ENCODE peak calls at places on chromosomes 16 and 17, in eight cellular contexts. P is pancreas, X is nephron progenitor cell, U is fibroblast of the aortic adventitia, T is colonic mucosa, S is adrenal gland, G is fibroblast of mammary gland, M is mesothelial cell of epicardium. C is an unnamed sample.

GRCh38 chr16:72109300-72109699 is 15.7 kb downstream of the DHX38 start:
- DNase-seq in M (no peak), T (no peak), G (no peak), U (no peak), S (no peak), X (no peak), P (no peak), C (peak)

GRCh38 chr16:67562918-67563707 is 787 bp downstream of the CTCF start:
- DNase-seq in P (peak), M (peak), T (peak), U (peak), S (peak), G (no peak), X (peak), C (no peak)

GRCh38 chr16:2157480-2158261 is 2.1 kb downstream of the TRAF7 start:
- DNase-seq in U (no peak), S (no peak), G (peak), X (no peak), P (no peak), M (no peak), T (peak), C (no peak)

GRCh38 chr16:25035494-25036405 is 20.6 kb upstream of the ARHGAP17 start:
- DNase-seq in S (no peak), P (no peak), U (peak), X (no peak), M (no peak), T (no peak), G (no peak), C (no peak)

GRCh38 chr17:3544365-3544764 is 13.2 kb downstream of the TRPV3 start:
- DNase-seq in X (no peak), T (no peak), P (no peak), M (no peak), G (no peak), S (no peak), U (no peak), C (no peak)

GRCh38 chr16:14193316-14193871 is 122.3 kb downstream of the MRTFB start:
- DNase-seq in G (no peak), S (no peak), U (no peak), X (no peak), M (no peak), P (no peak), T (no peak), C (no peak)

GRCh38 chr17:82287849-82288601 is 14.5 kb upstream of the CSNK1D start:
- DNase-seq in M (no peak), S (peak), T (peak), X (no peak), U (peak), P (peak), G (peak), C (no peak)

GRCh38 chr17:38579934-38580333 is 25.8 kb downstream of the SRCIN1 start:
- DNase-seq in U (peak), T (no peak), G (peak), M (no peak), X (peak), S (peak), P (no peak), C (no peak)

GRCh38 chr16:20956319-20956718 is 55.7 kb downstream of the LYRM1 start:
- DNase-seq in S (no peak), X (no peak), U (peak), M (no peak), T (no peak), P (no peak), G (peak), C (no peak)

GRCh38 chr16:11725457-11725856 is 17.2 kb downstream of the TXNDC11 start:
- DNase-seq in U (no peak), P (no peak), M (no peak), G (no peak), X (no peak), S (no peak), T (no peak), C (no peak)

GRCh38 chr17:3917391-3917931 is 1.2 kb upstream of the P2RX1 start:
- DNase-seq in S (peak), G (no peak), P (peak), T (peak), U (peak), M (peak), X (no peak), C (no peak)

GRCh38 chr17:77349976-77350830 is 209.4 kb downstream of the SEC14L1 start:
- DNase-seq in X (no peak), G (peak), M (no peak), U (peak), S (peak), P (no peak), T (peak), C (peak)

GRCh38 chr17:66747561-66748275 is 87.2 kb upstream of the CACNG5 start:
- DNase-seq in T (no peak), G (peak), M (no peak), U (peak), P (no peak), X (no peak), S (peak), C (no peak)

GRCh38 chr16:89598199-89598598 is 15.2 kb upstream of the DPEP1 start:
- DNase-seq in S (no peak), G (peak), P (no peak), X (no peak), M (no peak), T (no peak), U (peak), C (no peak)

GRCh38 chr17:4043862-4044261 is 79.6 kb upstream of the ATP2A3 start:
- DNase-seq in S (peak), M (no peak), G (no peak), T (no peak), X (no peak), U (no peak), P (no peak), C (no peak)

GRCh38 chr16:83533193-83533592 is 274.6 kb upstream of the HSBP1 start:
- DNase-seq in M (no peak), U (no peak), G (peak), X (no peak), T (no peak), P (no peak), S (no peak), C (no peak)

GRCh38 chr17:40310882-40311391 is 2.0 kb downstream of the RARA start:
- DNase-seq in M (no peak), U (no peak), G (no peak), S (no peak), T (no peak), P (peak), X (no peak), C (no peak)

GRCh38 chr16:75559564-75560372 is 3.7 kb upstream of the TMEM231 start:
- DNase-seq in P (no peak), X (peak), T (no peak), U (peak), G (peak), M (no peak), S (no peak), C (no peak)

GRCh38 chr16:57446530-57447141 is 549 bp downstream of the CIAPIN1 start:
- DNase-seq in G (peak), M (no peak), S (peak), T (peak), X (no peak), P (no peak), U (peak), C (peak)

GRCh38 chr17:71985111-71986039 is 135.4 kb upstream of the SOX9 start:
- DNase-seq in U (no peak), P (no peak), S (no peak), M (no peak), T (no peak), X (no peak), G (no peak), C (no peak)

GRCh38 chr16:72442381-72443158 is 270.6 kb upstream of the PMFBP1 start:
- DNase-seq in G (peak), U (no peak), P (no peak), X (no peak), T (no peak), M (no peak), S (no peak), C (no peak)

GRCh38 chr16:85276741-85277140 is 164.5 kb upstream of the CIBAR2 start:
- DNase-seq in P (no peak), M (no peak), X (no peak), U (no peak), T (no peak), S (no peak), G (no peak), C (no peak)

GRCh38 chr16:85279874-85280545 is 167.7 kb upstream of the CIBAR2 start:
- DNase-seq in P (no peak), X (no peak), M (no peak), U (no peak), T (no peak), G (no peak), S (peak), C (no peak)

GRCh38 chr16:85281181-85281580 is 168.9 kb upstream of the CIBAR2 start:
- DNase-seq in X (no peak), P (no peak), U (no peak), G (no peak), S (no peak), T (no peak), M (no peak), C (no peak)

GRCh38 chr16:85278851-85279250 is 166.6 kb upstream of the CIBAR2 start:
- DNase-seq in S (peak), P (no peak), G (no peak), U (no peak), M (no peak), T (no peak), X (no peak), C (no peak)

DNA sequence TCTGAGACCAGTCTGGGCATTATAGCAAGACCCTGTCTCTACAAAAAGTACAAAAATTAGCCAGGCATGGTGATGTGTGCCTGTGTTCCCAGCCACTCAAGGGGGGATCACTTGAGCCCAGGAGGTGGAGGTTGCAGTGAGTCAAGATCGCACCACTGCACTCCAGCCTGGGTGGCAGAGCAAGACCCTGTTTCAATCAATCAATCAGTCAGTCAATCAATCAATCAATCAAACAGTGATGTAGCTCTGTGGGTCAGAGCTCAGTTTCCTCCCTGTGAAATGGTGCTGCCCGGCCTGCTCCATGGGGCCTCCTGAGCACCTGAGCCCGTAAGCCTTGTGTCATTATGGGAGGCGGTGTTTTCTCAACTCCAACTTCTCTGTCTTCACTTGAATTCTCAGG is 167.1 kb upstream of the CIBAR2 start:
- DNase-seq in X (no peak), G (no peak), S (no peak), P (no peak), M (no peak), T (no peak), U (no peak), C (no peak)
- TF ChIP-seq CTCF in X (no peak), G (no peak), S (no peak), P (no peak), M (no peak), T (no peak), U (no peak), C (no peak)

GRCh38 chr17:57954421-57955182 is 610 bp downstream of the CUEDC1 start:
- DNase-seq in S (peak), P (peak), M (no peak), X (peak), G (peak), T (peak), U (peak), C (no peak)

GRCh38 chr17:57953703-57954420 is 1.4 kb downstream of the CUEDC1 start:
- DNase-seq in P (no peak), G (no peak), S (no peak), X (no peak), M (no peak), U (no peak), T (no peak), C (no peak)

GRCh38 chr17:57956311-57957119 is 1.3 kb upstream of the CUEDC1 start:
- DNase-seq in P (no peak), X (no peak), S (no peak), U (no peak), G (no peak), M (no peak), T (peak), C (no peak)

GRCh38 chr17:57957120-57957850 is 2.1 kb upstream of the CUEDC1 start:
- DNase-seq in X (no peak), P (no peak), U (no peak), G (no peak), S (no peak), T (peak), M (no peak), C (no peak)

GRCh38 chr17:57955183-57955952 is at the start of gene CUEDC1:
- DNase-seq in P (peak), G (peak), X (peak), M (peak), S (peak), T (peak), U (peak), C (peak)
- TF ChIP-seq CTCF in P (no peak), G (peak), X (no peak), M (no peak), S (peak), T (no peak), U (peak), C (peak)

GRCh38 chr17:79391808-79392233 is 219.0 kb downstream of the RBFOX3 start:
- DNase-seq in S (peak), M (peak), T (peak), X (peak), U (peak), P (peak), G (peak), C (peak)
- TF ChIP-seq CTCF in S (peak), M (peak), T (peak), X (peak), U (peak), P (peak), G (peak), C (peak)

GRCh38 chr17:13074026-13074425 is 56.2 kb upstream of the ELAC2 start:
- DNase-seq in T (no peak), G (peak), M (no peak), S (no peak), U (peak), P (no peak), X (no peak), C (no peak)
- TF ChIP-seq CTCF in T (no peak), G (no peak), M (no peak), S (no peak), U (no peak), P (no peak), X (no peak), C (no peak)

DNA sequence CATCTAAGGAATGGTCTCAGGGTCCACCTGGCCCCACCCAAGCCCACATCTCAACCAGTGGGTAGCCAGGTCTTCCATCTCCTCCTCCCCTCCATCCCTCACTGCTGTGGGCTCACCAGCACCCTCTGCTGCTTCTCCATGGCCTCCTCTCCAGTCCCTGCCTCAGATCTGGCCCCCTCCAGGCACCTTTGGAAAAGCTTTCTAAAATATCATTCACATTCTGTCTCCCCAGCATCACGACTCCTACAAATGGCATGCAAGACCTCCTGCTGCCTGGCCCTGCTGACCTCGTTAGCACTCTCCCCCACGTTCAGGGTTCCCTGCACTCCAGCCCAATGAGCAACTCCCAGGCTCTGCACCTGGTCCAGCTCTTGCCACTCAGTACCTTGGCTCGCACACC is 13.7 kb downstream of the GLP2R start:
- DNase-seq in X (no peak), U (no peak), P (no peak), S (no peak), T (no peak), M (no peak), G (peak), C (no peak)
- TF ChIP-seq CTCF in X (no peak), U (no peak), P (no peak), S (no peak), T (no peak), M (no peak), G (peak), C (no peak)

GRCh38 chr16:8964462-8964861 is 756 bp upstream of the USP7 start:
- DNase-seq in M (no peak), P (no peak), U (no peak), T (no peak), X (no peak), S (no peak), G (no peak), C (no peak)

GRCh38 chr16:8963010-8963824 is 489 bp downstream of the USP7 start:
- DNase-seq in M (no peak), G (no peak), T (no peak), P (peak), U (no peak), S (no peak), X (peak), C (no peak)

GRCh38 chr16:8961811-8962390 is 1.8 kb downstream of the USP7 start:
- DNase-seq in G (no peak), U (peak), S (no peak), M (no peak), X (no peak), T (no peak), P (no peak), C (no peak)

GRCh38 chr16:8962393-8963009 is 1.2 kb downstream of the USP7 start:
- DNase-seq in P (peak), T (peak), G (no peak), S (no peak), X (peak), U (peak), M (no peak), C (no peak)

GRCh38 chr16:8963825-8964441 is at the start of gene USP7:
- DNase-seq in U (peak), P (peak), T (peak), M (peak), G (peak), S (peak), X (peak), C (peak)
- TF ChIP-seq CTCF in U (no peak), P (no peak), T (no peak), M (no peak), G (no peak), S (no peak), X (no peak), C (no peak)